ENCODE peak calls at places on chromosomes 4 and X, in seven cellular contexts. R is Peyer's patch, I is ascending aorta, C is PC-3, N is aorta, G is left lung, W is psoas muscle. D is an unnamed sample.

GRCh38 chr4:30495261-30496050 is 224.7 kb upstream of the PCDH7 start:
- DNase-seq in R (no peak), I (no peak), C (no peak), N (no peak), G (no peak), W (no peak), D (no peak)

GRCh38 chrX:15566244-15566643 is 34.5 kb downstream of the ACE2 start:
- DNase-seq in R (no peak), I (no peak), C (peak; percentile 19), N (no peak), G (no peak), W (no peak), D (no peak)

GRCh38 chr4:47312170-47312569 is 151.3 kb downstream of the COMMD8 start:
- DNase-seq in R (no peak), I (no peak), C (no peak), N (no peak), G (no peak), W (no peak), D (no peak)

GRCh38 chrX:20515841-20516461 is 249.2 kb upstream of the RPS6KA3 start:
- DNase-seq in R (no peak), I (no peak), C (peak; percentile 90), N (no peak), G (no peak), W (no peak), D (no peak)

GRCh38 chr4:87213425-87213824 is 7.0 kb downstream of the KLHL8 start:
- DNase-seq in R (no peak), I (no peak), C (no peak), N (no peak), G (no peak), W (no peak), D (no peak)

GRCh38 chr4:89248879-89249281 is 58.7 kb downstream of the GPRIN3 start:
- DNase-seq in R (no peak), I (no peak), C (no peak), N (no peak), G (no peak), W (no peak), D (no peak)

GRCh38 chrX:119479845-119480244 is 11.6 kb downstream of the SLC25A5 start:
- DNase-seq in R (no peak), I (no peak), C (no peak), N (no peak), G (no peak), W (no peak), D (no peak)

GRCh38 chrX:46330513-46330912 is 214.7 kb downstream of the ZNF674 start:
- DNase-seq in R (no peak), I (no peak), C (no peak), N (no peak), G (no peak), W (no peak), D (no peak)

GRCh38 chrX:34467437-34467836 is 189.6 kb downstream of the TMEM47 start:
- DNase-seq in R (no peak), I (no peak), C (no peak), N (no peak), G (no peak), W (no peak), D (no peak)

GRCh38 chrX:145190801-145191389 is 56.4 kb upstream of the SPANXN1 start:
- DNase-seq in R (no peak), I (no peak), C (peak; percentile 67), N (no peak), G (no peak), W (no peak), D (no peak)

GRCh38 chrX:352181-352580 is 33.6 kb upstream of the GTPBP6 start:
- DNase-seq in R (no peak), I (no peak), C (no peak), N (peak; percentile 39), G (no peak), W (no peak), D (no peak)

GRCh38 chr4:80365928-80366327 is 30.4 kb downstream of the CFAP299 start:
- DNase-seq in R (peak; percentile 49), I (no peak), C (peak; percentile 82), N (no peak), G (peak; percentile 54), W (peak; percentile 61), D (peak; percentile 62)

GRCh38 chrX:50081282-50081955 is 119.4 kb downstream of the AKAP4 start:
- DNase-seq in R (no peak), I (no peak), C (peak; percentile 46), N (no peak), G (peak; percentile 62), W (peak; percentile 58), D (peak; percentile 69)

GRCh38 chr4:54218736-54219135 is 10.4 kb upstream of the PDGFRA start:
- DNase-seq in R (no peak), I (no peak), C (no peak), N (no peak), G (no peak), W (no peak), D (no peak)

GRCh38 chr4:54213812-54214211 is 15.3 kb upstream of the PDGFRA start:
- DNase-seq in R (no peak), I (no peak), C (peak; percentile 34), N (no peak), G (no peak), W (no peak), D (no peak)

GRCh38 chr4:54213001-54213400 is 16.1 kb upstream of the PDGFRA start:
- DNase-seq in R (no peak), I (no peak), C (no peak), N (no peak), G (no peak), W (no peak), D (no peak)

GRCh38 chr4:54215379-54216072 is 13.6 kb upstream of the PDGFRA start:
- DNase-seq in R (no peak), I (no peak), C (no peak), N (no peak), G (no peak), W (no peak), D (no peak)

DNA sequence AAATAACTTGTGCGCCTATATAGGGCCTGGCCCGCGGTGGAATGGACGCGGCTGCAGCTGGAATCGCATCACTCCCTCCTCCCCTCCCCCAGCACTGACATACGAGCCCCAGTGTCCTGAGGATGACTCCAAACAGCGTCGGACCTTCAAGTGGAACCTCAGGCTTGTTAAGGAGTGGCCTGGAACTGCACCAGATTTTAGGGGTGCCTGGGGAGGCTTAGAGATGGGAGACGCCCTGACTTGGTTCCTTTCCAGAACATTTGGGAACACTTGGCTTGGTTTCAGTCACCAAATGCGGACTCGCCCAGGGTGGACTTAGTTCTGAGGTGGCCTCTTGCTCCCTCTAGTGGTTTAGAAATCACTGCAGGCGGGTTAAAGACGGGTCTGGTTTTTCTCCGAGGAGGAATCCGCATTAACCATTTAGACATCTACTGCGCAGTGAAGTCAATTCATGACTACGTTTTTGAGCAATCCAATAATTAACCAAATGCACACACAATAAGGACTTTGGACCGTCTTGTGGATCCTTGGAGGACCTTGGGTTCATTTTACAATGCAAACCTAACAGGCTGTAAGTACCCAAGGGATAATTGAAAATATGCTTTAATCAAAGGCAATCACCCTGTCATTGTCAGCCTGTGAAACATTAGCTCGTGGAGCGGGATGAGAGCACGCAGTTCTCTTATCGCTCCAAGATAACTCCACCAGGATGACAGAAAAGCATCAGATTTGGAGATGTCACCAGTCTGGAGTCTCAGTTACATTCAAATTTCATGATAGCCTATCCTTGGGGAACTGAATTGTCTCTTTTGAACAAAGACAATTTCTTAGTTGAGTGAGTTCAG is 11.2 kb upstream of the PDGFRA start:
- DNase-seq in R (peak; percentile 34), I (no peak), C (peak; percentile 94), N (peak; percentile 73), G (peak; percentile 56), W (peak; percentile 88), D (peak; percentile 70)
- H3K4me3 ChIP-seq in R (peak overlapping the region; percentile 27), I (peak overlapping the region; percentile 63), C (peak overlapping the region; percentile 70), N (peak overlapping the region; percentile 36), G (no peak overlapping the region), W (peak overlapping the region; percentile 61), D (peak overlapping the region; percentile 35)

GRCh38 chr4:3112979-3113469 is 38.5 kb downstream of the HTT start:
- DNase-seq in R (no peak), I (no peak), C (peak; percentile 18), N (no peak), G (no peak), W (no peak), D (no peak)

GRCh38 chr4:3114377-3114776 is 39.9 kb downstream of the HTT start:
- DNase-seq in R (no peak), I (no peak), C (no peak), N (no peak), G (no peak), W (no peak), D (no peak)

GRCh38 chr4:3108211-3108610 is 33.7 kb downstream of the HTT start:
- DNase-seq in R (no peak), I (no peak), C (no peak), N (no peak), G (no peak), W (no peak), D (no peak)

GRCh38 chr4:3112241-3112978 is 37.9 kb downstream of the HTT start:
- DNase-seq in R (no peak), I (no peak), C (no peak), N (no peak), G (no peak), W (no peak), D (no peak)

GRCh38 chr4:3111461-3111860 is 37.0 kb downstream of the HTT start:
- DNase-seq in R (no peak), I (no peak), C (peak; percentile 71), N (no peak), G (no peak), W (no peak), D (no peak)
- H3K27ac ChIP-seq in R (no peak overlapping the region), I (no peak overlapping the region), C (peak overlapping the region; percentile 40), N (no peak overlapping the region), G (no peak overlapping the region), W (peak overlapping the region; percentile 76), D (peak overlapping the region; percentile 26)

GRCh38 chrX:39516399-39516798 is 581.4 kb downstream of the BCOR start:
- DNase-seq in R (no peak), I (no peak), C (no peak), N (no peak), G (no peak), W (no peak), D (no peak)
- H3K9me3 ChIP-seq in R (no peaks in the 10 kb centered on the region), I (no peaks in the 10 kb centered on the region), C (no peaks in the 10 kb centered on the region), N (no peaks in the 10 kb centered on the region), G (no peaks in the 10 kb centered on the region), W (peaks cover 3% of the 10 kb centered on the region), D (no peaks in the 10 kb centered on the region)

GRCh38 chrX:69504626-69505612 is 793 bp downstream of the NALF2 start:
- DNase-seq in R (no peak), I (no peak), C (no peak), N (no peak), G (no peak), W (no peak), D (no peak)
- H3K4me3 ChIP-seq in R (peak overlapping the region; percentile 48), I (peak overlapping the region; percentile 66), C (no peak overlapping the region), N (peak overlapping the region; percentile 1), G (peak overlapping the region; percentile 25), W (peak overlapping the region; percentile 62), D (peak overlapping the region; percentile 43)

DNA sequence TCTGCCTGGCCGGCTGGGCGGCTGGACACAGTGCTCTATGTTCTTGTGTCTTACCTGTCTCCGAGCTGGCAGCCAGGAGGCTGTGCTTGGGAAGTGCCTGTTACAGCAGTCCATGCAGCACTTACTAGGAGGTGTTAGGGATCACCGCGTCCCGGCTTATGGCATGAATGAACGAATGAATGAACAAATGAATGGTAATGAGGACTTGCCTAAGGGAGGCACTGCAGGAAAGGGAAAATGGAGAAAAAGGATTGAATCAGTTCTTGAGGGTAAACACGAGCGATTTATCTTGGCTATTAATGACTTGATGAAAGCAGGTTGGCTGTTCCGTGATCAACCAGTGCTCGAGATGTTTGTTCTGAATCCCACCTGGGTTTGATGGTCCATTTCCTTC is 31.1 kb downstream of the TBC1D14 start:
- DNase-seq in R (no peak), I (no peak), C (no peak), N (no peak), G (no peak), W (peak; percentile 30), D (no peak)
- H3K27ac ChIP-seq in R (peak overlapping the region; percentile 70), I (peak overlapping the region; percentile 72), C (no peak overlapping the region), N (no peak overlapping the region), G (no peak overlapping the region), W (no peak overlapping the region), D (no peak overlapping the region)